ENCODE peak calls at places on chromosomes 4 and X, in four cellular contexts. E is HepG2, G is A549, T is GM12878. I is an unnamed sample.

GRCh38 chr4:138919094-138919936 is 96.3 kb upstream of the NOCT start:
- DNase-seq in E (peak), G (peak), T (peak), I (peak)

GRCh38 chrX:124388562-124388961 is 42.2 kb downstream of the SH2D1A start:
- DNase-seq in E (peak), G (peak), T (no peak), I (peak)

GRCh38 chr4:145533011-145533410 is 51.4 kb downstream of the SMAD1 start:
- DNase-seq in E (no peak), G (no peak), T (no peak), I (no peak)

GRCh38 chr4:180150818-180151217 is 2092.4 kb upstream of the TENM3 start:
- DNase-seq in E (no peak), G (no peak), T (no peak), I (peak)

GRCh38 chr4:151012836-151013235 is 2.2 kb downstream of the LRBA start:
- DNase-seq in E (no peak), G (no peak), T (no peak), I (no peak)

GRCh38 chr4:139628184-139629012 is 37.2 kb upstream of the MGST2 start:
- DNase-seq in E (no peak), G (no peak), T (no peak), I (no peak)

GRCh38 chr4:95086532-95086931 is 328.8 kb downstream of the BMPR1B start:
- DNase-seq in E (no peak), G (no peak), T (no peak), I (no peak)

GRCh38 chr4:22129454-22130075 is 181.0 kb upstream of the KCNIP4 start:
- DNase-seq in E (peak), G (no peak), T (no peak), I (peak)

GRCh38 chr4:188127157-188127874 is 11.9 kb upstream of the TRIML1 start:
- DNase-seq in E (no peak), G (peak), T (no peak), I (no peak)

GRCh38 chr4:159048166-159048886 is 54.6 kb upstream of the RAPGEF2 start:
- DNase-seq in E (peak), G (peak), T (no peak), I (peak)

GRCh38 chr4:188971125-188971524 is 831.9 kb downstream of the TRIML1 start:
- DNase-seq in E (no peak), G (no peak), T (no peak), I (peak)

GRCh38 chr4:23171971-23172370 is 479.2 kb downstream of the GBA3 start:
- DNase-seq in E (no peak), G (no peak), T (no peak), I (no peak)

GRCh38 chr4:128228778-128229457 is 58.7 kb downstream of the PGRMC2 start:
- DNase-seq in E (no peak), G (no peak), T (no peak), I (peak)

GRCh38 chr4:11368701-11369115 is 60.0 kb downstream of the HS3ST1 start:
- DNase-seq in E (no peak), G (no peak), T (no peak), I (no peak)

GRCh38 chr4:109816082-109816442 is 500 bp downstream of the GAR1 start:
- DNase-seq in E (no peak), G (no peak), T (no peak), I (no peak)

GRCh38 chr4:122703868-122704267 is 28.6 kb upstream of the BBS12 start:
- DNase-seq in E (no peak), G (no peak), T (no peak), I (no peak)

DNA sequence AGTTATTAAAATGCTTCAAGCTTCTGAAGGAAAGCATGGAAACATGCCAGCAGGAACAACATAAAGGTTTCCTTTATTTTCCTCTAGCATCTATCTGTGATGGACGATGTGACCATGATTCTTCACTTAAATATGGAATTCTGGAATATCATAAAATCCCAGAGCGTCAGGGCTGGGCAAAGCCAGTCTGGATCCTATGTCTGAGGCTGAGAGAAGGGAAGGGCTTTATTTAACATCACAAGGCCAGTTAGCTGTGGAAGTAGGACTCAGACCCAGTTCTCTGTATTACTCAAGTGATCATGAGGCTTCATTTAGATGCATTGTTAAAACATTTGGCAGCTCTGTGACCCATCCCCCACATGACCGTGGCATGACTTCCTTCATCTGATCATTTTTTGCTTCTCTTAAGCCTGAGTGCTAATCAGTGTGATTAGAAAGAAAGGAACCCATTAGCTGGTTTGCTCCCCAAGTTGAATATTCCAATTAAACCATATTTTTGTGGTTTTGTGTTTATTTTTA is 40.9 kb upstream of the EOLA2 start:
- DNase-seq in E (no peak), G (no peak), T (no peak), I (no peak)
- TF ChIP-seq PBX3 in E (no peak), G (no peak), T (no peak), I (no peak)

GRCh38 chr4:156443488-156443887 is 489.8 kb upstream of the CTSO start:
- DNase-seq in E (no peak), G (no peak), T (no peak), I (no peak)

GRCh38 chr4:156437666-156438065 is 484.0 kb upstream of the CTSO start:
- DNase-seq in E (no peak), G (no peak), T (no peak), I (no peak)

DNA sequence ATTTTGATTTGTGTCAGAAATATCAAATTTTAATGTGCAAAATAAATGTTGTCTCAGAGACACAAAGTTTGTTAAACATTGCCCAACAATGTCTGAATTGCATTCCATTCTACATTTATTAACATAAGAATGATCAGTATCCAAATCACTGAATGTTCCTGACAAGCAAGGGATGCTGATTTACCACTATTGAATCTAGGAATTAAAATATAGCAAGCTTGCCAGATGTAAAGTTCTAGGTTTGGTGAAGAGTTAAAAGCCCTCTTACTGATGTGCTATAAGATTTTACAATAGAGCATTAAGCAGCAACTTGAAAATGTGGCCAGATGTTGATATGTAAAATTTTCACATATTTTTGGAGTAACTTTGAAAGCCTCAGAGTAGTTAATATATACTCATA is 489.3 kb upstream of the CTSO start:
- DNase-seq in E (no peak), G (no peak), T (no peak), I (no peak)
- TF ChIP-seq PBX3 in E (no peak), G (no peak), T (no peak), I (no peak)

GRCh38 chrX:69211701-69212100 is 46.4 kb upstream of the PJA1 start:
- DNase-seq in E (no peak), G (no peak), T (no peak), I (no peak)
- TF ChIP-seq PBX3 in E (no peak), G (no peak), T (no peak), I (no peak)

DNA sequence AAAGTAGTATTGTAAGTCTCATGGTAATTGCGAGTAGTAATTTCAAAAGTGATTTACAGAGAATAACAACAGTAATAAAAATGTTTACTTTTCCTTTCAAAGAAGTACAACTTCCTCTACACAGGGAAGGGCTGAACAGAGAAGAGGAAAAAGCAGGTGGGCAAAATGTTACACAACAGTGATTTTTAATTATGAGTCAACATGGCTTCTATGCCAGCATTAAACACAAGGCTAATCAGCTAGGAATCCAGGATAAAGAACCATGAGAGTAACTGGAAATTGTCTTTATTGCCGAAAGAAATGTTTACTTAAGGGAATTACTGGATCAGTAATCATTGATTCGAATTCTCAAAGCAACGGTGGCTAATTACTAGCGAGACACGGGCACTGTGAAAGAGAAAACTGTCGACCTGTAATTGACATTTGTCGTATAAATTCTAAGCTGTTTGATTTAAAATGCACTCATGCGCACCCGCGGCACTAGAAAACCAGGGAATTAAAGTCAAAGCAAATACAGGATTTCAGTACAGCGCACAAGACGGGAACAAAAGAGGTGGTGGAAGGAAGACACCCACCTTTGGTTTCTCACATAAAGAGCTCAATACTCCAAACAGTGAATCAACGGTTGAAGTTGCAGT is 15.5 kb downstream of the UTP3 start:
- DNase-seq in E (no peak), G (no peak), T (no peak), I (no peak)
- TF ChIP-seq PBX3 in E (no peak), G (no peak), T (no peak), I (no peak)

GRCh38 chr4:111011458-111011857 is 388.6 kb upstream of the PITX2 start:
- DNase-seq in E (no peak), G (no peak), T (no peak), I (no peak)
- TF ChIP-seq PBX3 in E (no peak), G (no peak), T (no peak), I (no peak)

DNA sequence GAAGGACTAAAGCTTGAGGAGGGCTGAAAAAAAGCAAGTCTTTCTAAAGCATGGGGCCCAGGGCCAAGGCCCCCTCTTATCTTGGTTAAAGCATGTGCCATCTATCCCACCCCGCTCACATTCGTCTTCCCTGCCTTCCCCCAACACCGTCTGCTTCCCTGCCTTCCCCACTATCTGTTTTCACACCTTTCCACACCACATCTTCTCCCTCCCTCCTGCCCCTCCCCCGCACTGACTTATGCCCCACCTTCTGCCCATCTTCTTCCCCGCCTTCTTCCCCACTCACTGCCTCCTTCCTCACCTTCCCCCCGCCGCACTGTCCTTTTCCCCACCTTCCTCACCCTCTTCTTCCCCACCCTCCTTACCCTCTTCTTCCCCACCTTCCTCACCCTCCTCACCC is 910 bp upstream of the NAP1L5 start:
- DNase-seq in E (no peak), G (no peak), T (no peak), I (peak)
- TF ChIP-seq PBX3 in E (no peak), G (no peak), T (no peak), I (no peak)

DNA sequence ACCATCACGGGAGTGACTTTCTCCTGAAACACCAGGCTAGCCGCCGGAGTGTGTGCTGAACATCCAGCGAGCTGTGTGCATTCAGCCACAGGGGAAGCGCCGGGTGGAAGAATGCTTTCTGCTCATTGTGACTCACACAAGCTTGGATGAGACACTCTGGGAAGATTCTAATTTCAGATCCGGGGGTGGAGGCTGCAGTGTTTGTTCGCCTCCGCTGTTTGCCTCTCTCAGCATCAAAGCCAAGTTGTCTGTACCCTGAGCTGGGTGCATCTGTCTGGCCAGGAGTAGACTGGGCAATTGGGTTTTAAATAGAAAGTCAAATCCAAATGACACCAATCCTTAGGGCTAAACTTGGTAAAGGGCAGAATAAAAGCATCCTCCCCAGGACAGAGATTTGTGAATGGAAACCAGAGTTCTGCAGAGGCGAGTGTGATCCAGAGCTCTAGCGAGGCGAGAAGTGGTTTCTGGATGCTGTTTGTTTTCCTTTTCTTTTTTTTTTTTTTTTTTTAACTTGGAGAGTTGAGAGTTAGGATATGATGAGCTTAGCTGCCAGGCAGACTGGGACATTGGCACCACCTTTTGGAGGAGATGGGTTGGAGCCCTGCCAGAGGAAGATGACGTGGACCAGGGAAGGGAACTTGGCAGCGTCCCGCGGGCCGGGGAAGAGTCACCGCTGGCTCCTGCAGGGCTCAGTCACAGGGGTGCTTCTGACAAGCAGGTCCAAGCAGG is 196.0 kb upstream of the PSAPL1 start:
- DNase-seq in E (peak), G (peak), T (no peak), I (peak)
- TF ChIP-seq PBX3 in E (no peak), G (no peak), T (no peak), I (peak)

GRCh38 chrX:82218361-82218760 is 1016.5 kb downstream of the SH3BGRL start:
- DNase-seq in E (peak), G (no peak), T (peak), I (peak)
- TF ChIP-seq PBX3 in E (no peak), G (no peak), T (no peak), I (no peak)

DNA sequence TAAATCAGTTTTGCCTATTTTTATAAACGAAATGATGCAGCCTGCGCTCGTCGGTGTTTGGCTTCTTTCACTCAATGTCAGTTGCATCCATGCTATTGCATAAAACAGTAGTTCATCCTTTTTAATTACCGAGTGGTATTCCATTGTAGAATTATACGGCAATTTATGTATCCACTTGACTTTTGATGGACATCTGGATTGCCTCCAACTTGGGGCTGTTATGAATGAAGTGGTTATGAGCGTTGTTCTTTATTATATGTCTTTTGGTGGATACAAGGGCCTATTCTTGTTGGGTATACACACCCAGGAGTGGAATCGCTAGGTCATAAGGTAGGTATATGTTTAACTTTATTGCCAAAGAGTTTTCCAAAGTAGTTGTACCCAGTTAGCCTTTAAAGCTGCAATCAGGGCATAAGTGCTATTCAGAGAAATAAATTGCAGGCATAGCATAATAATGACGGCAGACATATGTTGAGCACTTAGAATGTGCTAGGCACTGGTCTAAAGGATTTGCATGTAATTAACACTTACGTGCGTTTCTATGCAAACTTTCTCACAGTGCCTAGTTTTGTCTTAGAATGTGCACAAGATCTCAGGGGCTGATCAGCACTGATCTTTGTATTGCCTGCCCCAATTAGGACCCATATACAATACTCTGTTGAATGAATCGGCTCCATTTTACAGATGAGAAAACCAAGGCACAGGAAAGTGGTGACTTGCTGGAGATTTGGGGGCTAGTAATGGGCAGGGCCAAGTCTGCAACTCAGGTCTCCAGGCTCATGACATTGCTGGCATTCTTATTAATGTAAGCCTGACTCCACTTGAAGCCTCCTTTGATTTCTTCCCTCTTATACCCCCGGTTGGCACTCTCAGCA is 407.0 kb downstream of the BCOR start:
- DNase-seq in E (no peak), G (no peak), T (no peak), I (no peak)
- TF ChIP-seq PBX3 in E (no peak), G (no peak), T (no peak), I (no peak)

DNA sequence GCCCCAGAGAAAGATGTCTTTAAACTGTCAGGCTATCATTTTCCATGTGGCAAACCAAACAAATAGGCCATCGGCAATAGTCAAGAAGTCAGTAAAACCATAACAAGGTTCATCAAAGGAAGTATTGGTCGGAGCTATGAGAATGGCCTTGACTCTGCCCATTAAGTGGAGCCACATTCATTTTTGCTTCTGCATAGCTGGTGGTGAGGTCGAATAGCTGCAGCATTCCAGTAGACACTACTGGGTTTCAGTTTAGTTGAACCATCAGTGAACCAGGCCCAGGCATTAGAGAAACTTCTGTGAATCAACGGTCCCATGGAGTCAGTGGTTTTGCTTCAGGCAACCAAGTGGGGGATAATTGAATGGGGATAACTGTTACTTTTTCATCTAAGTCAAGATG is 92.0 kb upstream of the MED14 start:
- DNase-seq in E (no peak), G (no peak), T (no peak), I (no peak)
- TF ChIP-seq PBX3 in E (no peak), G (no peak), T (no peak), I (no peak)